ENCODE peak calls at places on chromosome 14, in four cellular contexts. R, N, J and T are unnamed samples. For H3K4me1, the result is how much of the 10 kb centered on the place peaks cover.

GRCh38 chr14:87066221-87066817 is 926.7 kb downstream of the GALC start:
- DNase-seq in R (peak), N (peak), J (no peak), T (no peak)

GRCh38 chr14:59585891-59586554 is 9.4 kb upstream of the CCDC175 start:
- DNase-seq in R (peak), N (peak), J (no peak), T (no peak)

GRCh38 chr14:100263141-100263540 is 24.2 kb downstream of the YY1 start:
- DNase-seq in R (no peak), N (peak), J (no peak), T (no peak)

GRCh38 chr14:100341301-100342031 is 18.3 kb downstream of the SLC25A47 start:
- DNase-seq in R (peak), N (peak), J (no peak), T (no peak)

GRCh38 chr14:99035268-99035667 is 236.7 kb downstream of the BCL11B start:
- DNase-seq in R (peak), N (peak), J (no peak), T (peak)

GRCh38 chr14:97802430-97802829 is 1005.2 kb downstream of the VRK1 start:
- DNase-seq in R (no peak), N (no peak), J (no peak), T (no peak)

GRCh38 chr14:104131968-104132732 is 6.2 kb upstream of the KIF26A start:
- DNase-seq in R (no peak), N (no peak), J (no peak), T (no peak)

GRCh38 chr14:90627478-90627877 is 188.8 kb downstream of the TTC7B start:
- DNase-seq in R (no peak), N (no peak), J (no peak), T (no peak)

GRCh38 chr14:77310041-77310440 is 10.6 kb downstream of the POMT2 start:
- DNase-seq in R (no peak), N (no peak), J (no peak), T (no peak)

GRCh38 chr14:51491036-51491545 is 160.6 kb upstream of the FRMD6 start:
- DNase-seq in R (no peak), N (no peak), J (no peak), T (no peak)

GRCh38 chr14:105420141-105420975 is 731 bp downstream of the MTA1 start:
- DNase-seq in R (no peak), N (peak), J (no peak), T (no peak)

GRCh38 chr14:51792819-51793218 is 67.6 kb upstream of the GNG2 start:
- DNase-seq in R (peak), N (peak), J (no peak), T (no peak)

GRCh38 chr14:90383126-90383730 is 13.6 kb upstream of the CALM1 start:
- DNase-seq in R (peak), N (peak), J (peak), T (peak)

GRCh38 chr14:56199095-56199975 is 81.1 kb downstream of the PELI2 start:
- DNase-seq in R (peak), N (peak), J (no peak), T (no peak)

GRCh38 chr14:75804570-75805275 is 143.7 kb downstream of the TTLL5 start:
- DNase-seq in R (no peak), N (no peak), J (no peak), T (no peak)

GRCh38 chr14:54881761-54882401 is 20.7 kb downstream of the GCH1 start:
- DNase-seq in R (peak), N (peak), J (no peak), T (no peak)

GRCh38 chr14:99256483-99256874 is 15.5 kb downstream of the BCL11B start:
- DNase-seq in R (no peak), N (no peak), J (no peak), T (no peak)

GRCh38 chr14:22397338-22397737 is 191.7 kb downstream of the DAD1 start:
- DNase-seq in R (no peak), N (no peak), J (no peak), T (no peak)

GRCh38 chr14:95496111-95496681 is 20.3 kb downstream of the SYNE3 start:
- DNase-seq in R (peak), N (no peak), J (no peak), T (no peak)

GRCh38 chr14:100902295-100902694 is 1.2 kb downstream of the RTL1 start:
- DNase-seq in R (no peak), N (no peak), J (peak), T (no peak)

GRCh38 chr14:54877015-54877702 is 25.5 kb downstream of the GCH1 start:
- DNase-seq in R (peak), N (no peak), J (no peak), T (no peak)

GRCh38 chr14:44529026-44529425 is 21.9 kb upstream of the FSCB start:
- DNase-seq in R (peak), N (no peak), J (no peak), T (no peak)

GRCh38 chr14:31576949-31577348 is 15.7 kb downstream of the NUBPL start:
- DNase-seq in R (no peak), N (no peak), J (no peak), T (no peak)

DNA sequence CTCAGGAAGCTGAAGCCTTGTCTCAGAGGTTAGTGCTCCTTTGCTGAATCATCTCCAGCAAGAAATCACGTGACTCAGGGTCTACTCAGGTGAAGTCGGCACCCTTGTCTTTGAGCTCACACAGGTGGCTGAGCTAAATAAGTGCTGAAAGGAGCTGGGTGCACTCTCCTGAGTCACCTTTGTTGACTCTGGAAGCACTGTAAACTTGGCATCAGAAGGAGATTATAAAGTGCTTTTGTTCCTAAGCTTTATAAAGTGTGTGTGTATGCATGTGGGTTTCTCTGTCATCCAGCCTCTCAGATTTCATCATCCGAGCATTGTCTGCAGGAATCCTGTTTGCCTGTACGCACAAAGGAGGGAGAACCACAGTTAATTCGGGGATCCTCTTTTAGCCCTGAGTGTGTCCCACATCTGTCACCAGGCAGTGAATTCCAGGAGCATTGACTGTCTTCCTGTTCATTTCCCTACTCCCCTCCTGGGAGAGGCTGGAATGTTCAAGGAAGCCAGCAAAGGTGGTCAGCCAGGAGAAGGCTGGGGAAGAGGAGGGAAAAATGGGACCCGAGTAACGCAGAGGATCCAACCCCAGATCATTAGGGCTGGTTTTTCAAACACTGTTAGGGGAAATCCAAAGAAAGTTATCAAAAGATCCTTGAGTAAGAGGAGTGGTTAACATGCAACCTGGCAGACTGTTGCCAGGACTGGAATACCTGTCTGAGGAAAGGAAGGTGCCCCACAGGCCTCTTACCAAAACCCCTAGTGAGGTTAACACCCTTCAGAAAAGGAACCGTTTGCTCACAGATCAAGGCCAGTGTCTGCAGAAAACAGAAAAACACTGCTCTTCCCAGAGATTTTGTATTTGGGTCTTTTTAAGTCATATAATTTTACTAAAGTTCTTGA is 157.5 kb upstream of the HIF1A start:
- DNase-seq in R (peak), N (peak), J (peak), T (no peak)
- H3K4me1 ChIP-seq in R (under half), N (under half), J (under half), T (half or more)

GRCh38 chr14:102212845-102213244 is 73.1 kb downstream of the WDR20 start:
- DNase-seq in R (no peak), N (no peak), J (no peak), T (no peak)

GRCh38 chr14:102209224-102209966 is 69.7 kb downstream of the WDR20 start:
- DNase-seq in R (peak), N (no peak), J (peak), T (no peak)

GRCh38 chr14:102210421-102211042 is 70.8 kb downstream of the WDR20 start:
- DNase-seq in R (no peak), N (no peak), J (no peak), T (no peak)

GRCh38 chr14:102212356-102212755 is 72.7 kb downstream of the WDR20 start:
- DNase-seq in R (no peak), N (no peak), J (no peak), T (no peak)

DNA sequence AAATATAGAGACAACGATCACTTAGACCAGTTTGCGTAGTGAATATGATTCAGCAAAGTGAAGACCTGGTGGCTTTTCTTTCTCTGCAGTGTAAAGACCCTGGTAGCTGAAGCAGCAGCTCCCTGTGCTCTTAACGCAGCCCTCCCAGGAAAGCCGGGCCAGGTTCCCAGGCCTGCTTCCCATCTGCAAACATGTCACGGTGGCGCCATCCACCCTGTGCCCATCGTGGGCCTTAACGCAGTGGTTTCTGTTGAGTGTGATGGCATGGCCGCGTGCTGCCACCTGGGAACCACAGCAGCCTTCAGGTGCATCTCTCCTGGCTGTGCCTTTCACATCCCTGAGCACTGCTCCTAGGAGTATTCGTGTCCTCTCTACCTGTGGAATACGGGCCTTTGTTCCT is 71.5 kb downstream of the WDR20 start:
- DNase-seq in R (no peak), N (no peak), J (no peak), T (no peak)
- H3K4me1 ChIP-seq in R (under half), N (under half), J (under half), T (under half)

GRCh38 chr14:68522510-68523325 is 270.1 kb downstream of the ZFP36L1 start:
- DNase-seq in R (peak), N (peak), J (peak), T (no peak)
- H3K4me1 ChIP-seq in R (under half), N (half or more), J (half or more), T (half or more)

GRCh38 chr14:53151523-53151866 is 1.6 kb downstream of the DDHD1 start:
- DNase-seq in R (no peak), N (no peak), J (no peak), T (no peak)
- H3K4me1 ChIP-seq in R (under half), N (under half), J (under half), T (under half)

GRCh38 chr14:94163806-94164205 is 10.3 kb upstream of the PPP4R4 start:
- DNase-seq in R (peak), N (no peak), J (peak), T (no peak)

GRCh38 chr14:94161979-94162378 is 12.1 kb upstream of the PPP4R4 start:
- DNase-seq in R (peak), N (peak), J (no peak), T (no peak)

GRCh38 chr14:94164685-94165431 is 9.3 kb upstream of the PPP4R4 start:
- DNase-seq in R (no peak), N (no peak), J (peak), T (no peak)

GRCh38 chr14:94161087-94161486 is 13.0 kb upstream of the PPP4R4 start:
- DNase-seq in R (no peak), N (no peak), J (no peak), T (no peak)

DNA sequence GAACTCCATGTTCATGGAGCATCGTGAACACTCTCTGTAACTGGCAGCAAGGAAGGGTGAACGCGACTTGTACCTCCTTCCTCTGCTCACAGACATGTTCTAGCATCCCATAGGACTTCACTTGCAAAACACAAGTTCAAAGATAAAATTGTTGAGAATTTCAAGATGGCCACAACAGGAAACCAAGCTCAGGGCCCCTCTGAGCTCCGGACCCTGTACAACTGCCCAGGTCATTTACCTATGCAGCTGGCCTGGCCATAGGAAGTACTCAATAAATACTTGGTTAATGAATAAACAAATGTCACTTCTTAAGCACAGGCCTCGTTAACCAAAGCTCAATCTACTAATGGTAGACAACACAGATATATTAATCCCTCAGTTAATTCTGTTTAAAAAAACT is 11.7 kb upstream of the PPP4R4 start:
- DNase-seq in R (no peak), N (no peak), J (no peak), T (no peak)
- H3K4me1 ChIP-seq in R (under half), N (under half), J (under half), T (under half)

GRCh38 chr14:74569826-74570591 is 42.0 kb downstream of the LTBP2 start:
- DNase-seq in R (peak), N (peak), J (no peak), T (no peak)
- H3K4me1 ChIP-seq in R (under half), N (half or more), J (under half), T (half or more)

DNA sequence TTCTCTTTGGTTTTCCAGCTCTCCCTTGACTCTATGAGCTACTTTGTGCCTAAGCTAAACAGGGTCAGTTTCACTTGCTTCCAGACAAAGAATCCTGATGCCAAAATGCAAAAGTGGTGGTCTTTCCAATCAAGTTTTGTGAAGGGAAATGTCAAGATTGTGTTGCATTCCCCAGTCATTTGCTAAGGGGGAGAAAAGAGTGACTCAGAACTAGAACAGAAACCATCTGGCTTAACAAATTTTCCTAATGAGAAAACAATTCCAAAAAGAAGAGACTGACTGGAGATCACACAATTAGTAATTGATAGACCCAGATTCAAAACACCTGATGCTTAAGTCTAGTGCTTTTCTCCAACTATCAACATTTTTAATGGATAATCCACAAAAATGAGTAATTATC is 235.1 kb upstream of the DIO2 start:
- DNase-seq in R (peak), N (peak), J (no peak), T (no peak)
- H3K4me1 ChIP-seq in R (under half), N (under half), J (under half), T (under half)

GRCh38 chr14:63474844-63475243 is 68.3 kb downstream of the PPP2R5E start:
- DNase-seq in R (no peak), N (no peak), J (no peak), T (no peak)
- H3K4me1 ChIP-seq in R (under half), N (under half), J (under half), T (half or more)